ENCODE peak calls at places on chromosomes 5 and 9, in seven cellular contexts. X is iPS DF 6.9, E is mucosa of gallbladder, Z is NCI-H1417, D is amygdala, Q is fibroblast of the conjunctiva, C is foreskin keratinocyte. G is an unnamed sample.

GRCh38 chr5:142012792-142013388 is at the start of gene GNPDA1:
- DNase-seq in X (peak; percentile 22), E (peak; percentile 84), Z (peak; percentile 66), D (peak; percentile 84), Q (peak; percentile 43), C (peak; percentile 30), G (peak; percentile 98)

GRCh38 chr5:102902647-102903046 is 147.5 kb downstream of the PAM start:
- DNase-seq in X (no peak), E (no peak), Z (no peak), D (no peak), Q (no peak), C (no peak), G (no peak)

GRCh38 chr5:34914671-34915138 is 599 bp downstream of the RAD1 start:
- DNase-seq in X (no peak), E (peak; percentile 14), Z (no peak), D (no peak), Q (no peak), C (peak; percentile 20), G (peak; percentile 18)

GRCh38 chr5:76303917-76304316 is 99.2 kb upstream of the IQGAP2 start:
- DNase-seq in X (no peak), E (peak; percentile 77), Z (no peak), D (no peak), Q (no peak), C (peak; percentile 91), G (no peak)

GRCh38 chr9:95157491-95158151 is 159.9 kb downstream of the FANCC start:
- DNase-seq in X (no peak), E (peak; percentile 72), Z (no peak), D (no peak), Q (peak; percentile 92), C (no peak), G (peak; percentile 40)

GRCh38 chr9:26537211-26537610 is 355.4 kb downstream of the CAAP1 start:
- DNase-seq in X (no peak), E (no peak), Z (no peak), D (no peak), Q (no peak), C (no peak), G (no peak)

GRCh38 chr9:114385412-114386181 is 2.2 kb downstream of the AKNA start:
- DNase-seq in X (no peak), E (peak; percentile 81), Z (no peak), D (peak; percentile 38), Q (peak; percentile 80), C (peak; percentile 98), G (peak; percentile 82)

GRCh38 chr9:128127568-128127989 is at the start of gene PTGES2:
- DNase-seq in X (peak; percentile 31), E (peak; percentile 88), Z (peak; percentile 96), D (peak; percentile 85), Q (peak; percentile 42), C (peak; percentile 80), G (peak; percentile 91)

GRCh38 chr9:92094655-92095054 is 20.6 kb downstream of the SPTLC1 start:
- DNase-seq in X (no peak), E (no peak), Z (no peak), D (no peak), Q (no peak), C (no peak), G (no peak)

GRCh38 chr5:159195775-159196174 is 13.6 kb downstream of the RNF145 start:
- DNase-seq in X (no peak), E (no peak), Z (no peak), D (no peak), Q (no peak), C (no peak), G (no peak)

GRCh38 chr5:118009761-118010297 is 978.5 kb downstream of the DTWD2 start:
- DNase-seq in X (no peak), E (no peak), Z (no peak), D (no peak), Q (no peak), C (no peak), G (no peak)

GRCh38 chr5:158461240-158461854 is 602.4 kb upstream of the CLINT1 start:
- DNase-seq in X (no peak), E (peak; percentile 23), Z (no peak), D (no peak), Q (no peak), C (no peak), G (no peak)

GRCh38 chr9:30771278-30771677 is 1613.2 kb upstream of the ACO1 start:
- DNase-seq in X (no peak), E (no peak), Z (no peak), D (no peak), Q (no peak), C (no peak), G (no peak)

GRCh38 chr5:140342287-140342686 is 4.1 kb downstream of the HBEGF start:
- DNase-seq in X (no peak), E (peak; percentile 42), Z (no peak), D (no peak), Q (no peak), C (no peak), G (no peak)

GRCh38 chr9:1052119-1052907 is 2.2 kb downstream of the DMRT2 start:
- DNase-seq in X (no peak), E (no peak), Z (no peak), D (peak; percentile 55), Q (no peak), C (no peak), G (no peak)

GRCh38 chr5:142411656-142412425 is 87.0 kb upstream of the SPRY4 start:
- DNase-seq in X (no peak), E (no peak), Z (no peak), D (no peak), Q (no peak), C (no peak), G (no peak)

GRCh38 chr5:150485770-150486401 is 22.0 kb upstream of the NDST1 start:
- DNase-seq in X (no peak), E (no peak), Z (peak; percentile 72), D (peak; percentile 74), Q (no peak), C (no peak), G (peak; percentile 82)